ENCODE peak calls at places on chromosomes 7 and 10, in five cellular contexts. One of them, this sample, is unnamed.

GRCh38 chr7:154415709-154416399 is 363.7 kb downstream of the DPP6 start:
- DNase-seq in activated CD4-positive, alpha-beta T cell treated with anti-CD3 and anti-CD28 coated beads, Interleukin-2, amount 50 U/mL, for 1 hour: no peak
- DNase-seq in GM10248: no peak
- DNase-seq in AG04450: no peak
- DNase-seq in progenitor cell of endocrine pancreas: no peak
- DNase-seq in this sample: no peak

GRCh38 chr10:71525721-71526120 is 129.0 kb downstream of the CDH23 start:
- DNase-seq in progenitor cell of endocrine pancreas: no peak
- DNase-seq in activated CD4-positive, alpha-beta T cell treated with anti-CD3 and anti-CD28 coated beads, Interleukin-2, amount 50 U/mL, for 1 hour: no peak
- DNase-seq in GM10248: no peak
- DNase-seq in AG04450: no peak
- DNase-seq in this sample: no peak

GRCh38 chr7:147276783-147277370 is 1160.3 kb downstream of the CNTNAP2 start:
- DNase-seq in AG04450: no peak
- DNase-seq in activated CD4-positive, alpha-beta T cell treated with anti-CD3 and anti-CD28 coated beads, Interleukin-2, amount 50 U/mL, for 1 hour: no peak
- DNase-seq in GM10248: no peak
- DNase-seq in progenitor cell of endocrine pancreas: no peak
- DNase-seq in this sample: peak

GRCh38 chr10:11181996-11182395 is 164.3 kb downstream of the CELF2 start:
- DNase-seq in GM10248: no peak
- DNase-seq in activated CD4-positive, alpha-beta T cell treated with anti-CD3 and anti-CD28 coated beads, Interleukin-2, amount 50 U/mL, for 1 hour: no peak
- DNase-seq in AG04450: no peak
- DNase-seq in progenitor cell of endocrine pancreas: no peak
- DNase-seq in this sample: no peak

GRCh38 chr7:47293884-47294568 is 287.9 kb downstream of the TNS3 start:
- DNase-seq in activated CD4-positive, alpha-beta T cell treated with anti-CD3 and anti-CD28 coated beads, Interleukin-2, amount 50 U/mL, for 1 hour: no peak
- DNase-seq in GM10248: no peak
- DNase-seq in AG04450: no peak
- DNase-seq in progenitor cell of endocrine pancreas: no peak
- DNase-seq in this sample: no peak

GRCh38 chr7:44076101-44076895 is 6.0 kb downstream of the POLM start:
- DNase-seq in AG04450: no peak
- DNase-seq in activated CD4-positive, alpha-beta T cell treated with anti-CD3 and anti-CD28 coated beads, Interleukin-2, amount 50 U/mL, for 1 hour: no peak
- DNase-seq in progenitor cell of endocrine pancreas: no peak
- DNase-seq in GM10248: no peak
- DNase-seq in this sample: no peak

GRCh38 chr10:24811906-24812305 is 88.2 kb upstream of the ARHGAP21 start:
- DNase-seq in progenitor cell of endocrine pancreas: no peak
- DNase-seq in AG04450: no peak
- DNase-seq in GM10248: no peak
- DNase-seq in activated CD4-positive, alpha-beta T cell treated with anti-CD3 and anti-CD28 coated beads, Interleukin-2, amount 50 U/mL, for 1 hour: no peak
- DNase-seq in this sample: no peak

GRCh38 chr7:42080831-42081230 is 156.2 kb downstream of the GLI3 start:
- DNase-seq in progenitor cell of endocrine pancreas: no peak
- DNase-seq in AG04450: no peak
- DNase-seq in activated CD4-positive, alpha-beta T cell treated with anti-CD3 and anti-CD28 coated beads, Interleukin-2, amount 50 U/mL, for 1 hour: no peak
- DNase-seq in GM10248: no peak
- DNase-seq in this sample: no peak

GRCh38 chr10:3043512-3044368 is 23.6 kb upstream of the PFKP start:
- DNase-seq in progenitor cell of endocrine pancreas: peak
- DNase-seq in AG04450: no peak
- DNase-seq in GM10248: peak
- DNase-seq in activated CD4-positive, alpha-beta T cell treated with anti-CD3 and anti-CD28 coated beads, Interleukin-2, amount 50 U/mL, for 1 hour: peak
- DNase-seq in this sample: peak

GRCh38 chr7:141366098-141366621 is 185.1 kb upstream of the AGK start:
- DNase-seq in GM10248: no peak
- DNase-seq in progenitor cell of endocrine pancreas: no peak
- DNase-seq in AG04450: no peak
- DNase-seq in activated CD4-positive, alpha-beta T cell treated with anti-CD3 and anti-CD28 coated beads, Interleukin-2, amount 50 U/mL, for 1 hour: no peak
- DNase-seq in this sample: no peak

GRCh38 chr10:43128958-43129706 is 9.1 kb upstream of the CSGALNACT2 start:
- DNase-seq in AG04450: peak
- DNase-seq in GM10248: peak
- DNase-seq in progenitor cell of endocrine pancreas: no peak
- DNase-seq in activated CD4-positive, alpha-beta T cell treated with anti-CD3 and anti-CD28 coated beads, Interleukin-2, amount 50 U/mL, for 1 hour: no peak
- DNase-seq in this sample: no peak

GRCh38 chr10:47035447-47036337 is 124.5 kb downstream of the PTPN20 start:
- DNase-seq in activated CD4-positive, alpha-beta T cell treated with anti-CD3 and anti-CD28 coated beads, Interleukin-2, amount 50 U/mL, for 1 hour: no peak
- DNase-seq in AG04450: no peak
- DNase-seq in progenitor cell of endocrine pancreas: no peak
- DNase-seq in GM10248: no peak
- DNase-seq in this sample: no peak

GRCh38 chr10:97736403-97736901 is 476 bp upstream of the ZFYVE27 start:
- DNase-seq in GM10248: no peak
- DNase-seq in AG04450: no peak
- DNase-seq in progenitor cell of endocrine pancreas: no peak
- DNase-seq in activated CD4-positive, alpha-beta T cell treated with anti-CD3 and anti-CD28 coated beads, Interleukin-2, amount 50 U/mL, for 1 hour: no peak
- DNase-seq in this sample: no peak

This sample was measured in NCI-H187.